ENCODE peak calls at places on chromosome 19, in six cellular contexts. B is esophagus squamous epithelium, E is esophagus muscularis mucosa, M is sigmoid colon, W is HCT116, K is endodermal cell. C is an unnamed sample.

GRCh38 chr19:49799271-49799797 is 13.8 kb downstream of the FUZ start:
- DNase-seq in E (no peak), B (no peak), W (no peak), M (no peak), K (no peak), C (no peak)

GRCh38 chr19:39467941-39468340 is 12.7 kb upstream of the TIMM50 start:
- DNase-seq in B (no peak), W (no peak), E (no peak), K (no peak), M (no peak), C (no peak)

GRCh38 chr19:18304496-18305312 is 18.2 kb downstream of the LSM4 start:
- DNase-seq in K (peak; percentile 84), B (no peak), E (peak; percentile 96), W (no peak), M (peak; percentile 94), C (no peak)

GRCh38 chr19:28014821-28015405 is 1198.0 kb downstream of the UQCRFS1 start:
- DNase-seq in B (no peak), E (peak; percentile 89), K (no peak), M (no peak), W (no peak), C (no peak)

GRCh38 chr19:5166262-5166661 is 174.3 kb downstream of the PTPRS start:
- DNase-seq in K (no peak), B (no peak), M (no peak), E (no peak), W (no peak), C (no peak)

GRCh38 chr19:38298841-38299680 is 5.0 kb upstream of the C19orf33 start:
- DNase-seq in B (no peak), K (no peak), W (no peak), E (no peak), M (no peak), C (no peak)

GRCh38 chr19:8462601-8463000 is 17.8 kb downstream of the HNRNPM start:
- DNase-seq in W (no peak), B (no peak), K (no peak), E (no peak), M (no peak), C (no peak)

GRCh38 chr19:15195381-15195964 is 5.3 kb downstream of the NOTCH3 start:
- DNase-seq in M (no peak), K (peak; percentile 92), W (no peak), B (no peak), E (no peak), C (no peak)

GRCh38 chr19:47613165-47614146 is 4.5 kb downstream of the BICRA start:
- DNase-seq in B (no peak), M (peak; percentile 74), W (no peak), E (no peak), K (peak; percentile 92), C (no peak)

GRCh38 chr19:57903298-57904174 is 12.9 kb downstream of the ZNF417 start:
- DNase-seq in M (no peak), K (no peak), E (no peak), W (peak; percentile 4), B (no peak), C (no peak)

GRCh38 chr19:2189880-2190279 is 26.1 kb downstream of the DOT1L start:
- DNase-seq in K (no peak), B (no peak), E (no peak), M (no peak), W (no peak), C (no peak)
- H3K27ac ChIP-seq in K (no peak overlapping the region), B (no peak overlapping the region), E (no peak overlapping the region), M (no peak overlapping the region), W (no peak overlapping the region), C (no peak overlapping the region)

GRCh38 chr19:42573642-42574041 is 21.1 kb downstream of the CEACAM8 start:
- DNase-seq in E (no peak), W (no peak), M (no peak), B (no peak), K (no peak), C (no peak)

GRCh38 chr19:42576241-42576640 is 18.5 kb downstream of the CEACAM8 start:
- DNase-seq in M (no peak), B (no peak), E (no peak), K (no peak), W (no peak), C (no peak)

GRCh38 chr19:42571136-42571535 is 23.6 kb downstream of the CEACAM8 start:
- DNase-seq in W (no peak), E (no peak), B (no peak), M (no peak), K (no peak), C (no peak)

GRCh38 chr19:42577016-42577415 is 17.7 kb downstream of the CEACAM8 start:
- DNase-seq in K (no peak), E (no peak), M (no peak), B (no peak), W (no peak), C (no peak)
- H3K27me3 ChIP-seq in K (peaks cover 12% of the 10 kb centered on the region), E (no peaks in the 10 kb centered on the region), M (no peaks in the 10 kb centered on the region), B (no peaks in the 10 kb centered on the region), W (peaks cover 15% of the 10 kb centered on the region), C (peaks cover 3% of the 10 kb centered on the region)

GRCh38 chr19:52307275-52307674 is 10.3 kb downstream of the ZNF480 start:
- DNase-seq in M (no peak), E (no peak), K (peak; percentile 74), B (no peak), W (peak; percentile 7), C (no peak)
- H3K9me3 ChIP-seq in M (peaks cover 64% of the 10 kb centered on the region), E (peaks cover 98% of the 10 kb centered on the region), K (peaks cover 99% of the 10 kb centered on the region), B (peaks cover 13% of the 10 kb centered on the region), W (peaks cover 29% of the 10 kb centered on the region), C (peaks cover 35% of the 10 kb centered on the region)

GRCh38 chr19:2331601-2332246 is 3.2 kb downstream of the SPPL2B start:
- DNase-seq in E (no peak), K (no peak), M (no peak), B (no peak), W (no peak), C (no peak)
- H3K27ac ChIP-seq in E (peak overlapping the region; percentile 55), K (peak overlapping the region; percentile 53), M (peak overlapping the region; percentile 47), B (no peak overlapping the region), W (no peak overlapping the region), C (no peak overlapping the region)

C was measured in Panc1.